ENCODE peak calls at places on chromosomes 7 and 10, in four cellular contexts. F is GM12878, A is K562, H is HCT116. O is an unnamed sample.

GRCh38 chr10:132043861-132044695 is 21.7 kb upstream of the JAKMIP3 start:
- DNase-seq in H (no peak), A (no peak), F (no peak), O (no peak)

GRCh38 chr7:12066004-12066403 is 145.1 kb upstream of the TMEM106B start:
- DNase-seq in F (no peak), H (peak; percentile 86), A (no peak), O (no peak)

GRCh38 chr7:3370068-3370704 is 69.1 kb downstream of the SDK1 start:
- DNase-seq in A (no peak), F (no peak), H (no peak), O (no peak)

GRCh38 chr7:17462059-17462695 is 163.7 kb downstream of the AHR start:
- DNase-seq in A (no peak), F (no peak), H (peak; percentile 7), O (no peak)

GRCh38 chr7:1586827-1587705 is 17.2 kb upstream of the PSMG3 start:
- DNase-seq in A (no peak), H (no peak), F (no peak), O (peak; percentile 97)

GRCh38 chr7:157125376-157126223 is 13.1 kb upstream of the UBE3C start:
- DNase-seq in H (no peak), F (no peak), A (no peak), O (no peak)

GRCh38 chr10:60040003-60040662 is 133.8 kb upstream of the CCDC6 start:
- DNase-seq in H (no peak), A (no peak), F (no peak), O (no peak)

GRCh38 chr7:23338439-23338838 is 39.3 kb downstream of the MALSU1 start:
- DNase-seq in A (no peak), H (no peak), F (no peak), O (no peak)

GRCh38 chr10:86413046-86413728 is 46.6 kb upstream of the GRID1 start:
- DNase-seq in H (no peak), F (peak; percentile 94), A (no peak), O (no peak)

GRCh38 chr10:78781251-78781913 is 287.4 kb upstream of the ZMIZ1 start:
- DNase-seq in H (no peak), A (no peak), F (no peak), O (no peak)

GRCh38 chr10:86821600-86821999 is 65.2 kb downstream of the BMPR1A start:
- DNase-seq in A (peak; percentile 55), F (no peak), H (no peak), O (no peak)

GRCh38 chr10:114908896-114909295 is 29.1 kb upstream of the TRUB1 start:
- DNase-seq in H (no peak), A (no peak), F (no peak), O (no peak)

GRCh38 chr10:101020427-101020826 is 10.5 kb downstream of the PDZD7 start:
- DNase-seq in F (no peak), A (no peak), H (no peak), O (no peak)

GRCh38 chr7:73715648-73716317 is 3.7 kb downstream of the STX1A start:
- DNase-seq in A (peak; percentile 96), H (peak; percentile 93), F (no peak), O (no peak)

GRCh38 chr10:93006435-93007039 is 54.1 kb upstream of the CYP26C1 start:
- DNase-seq in A (peak; percentile 44), H (no peak), F (no peak), O (peak; percentile 30)

GRCh38 chr7:80583901-80584300 is 54.5 kb upstream of the CD36 start:
- DNase-seq in F (no peak), A (no peak), H (no peak), O (no peak)

GRCh38 chr7:45888185-45888992 is at the start of gene IGFBP1:
- DNase-seq in H (no peak), A (no peak), F (no peak), O (peak; percentile 83)

GRCh38 chr7:145986248-145986874 is 130.2 kb upstream of the CNTNAP2 start:
- DNase-seq in A (peak; percentile 38), H (no peak), F (no peak), O (no peak)

GRCh38 chr10:98910048-98910447 is 325.6 kb downstream of the HPSE2 start:
- DNase-seq in F (no peak), A (peak; percentile 93), H (no peak), O (peak; percentile 36)

GRCh38 chr10:132350946-132351345 is 19.0 kb downstream of the LRRC27 start:
- DNase-seq in H (no peak), A (no peak), F (no peak), O (no peak)

GRCh38 chr7:105003275-105003674 is 10.7 kb upstream of the KMT2E start:
- DNase-seq in A (no peak), H (no peak), F (no peak), O (no peak)

GRCh38 chr7:117828831-117829230 is 44.4 kb downstream of the CTTNBP2 start:
- DNase-seq in H (no peak), A (no peak), F (no peak), O (no peak)

GRCh38 chr10:71513896-71514295 is 117.2 kb downstream of the CDH23 start:
- DNase-seq in H (no peak), F (no peak), A (no peak), O (no peak)

GRCh38 chr10:27658788-27659187 is 86.8 kb downstream of the MKX start:
- DNase-seq in F (no peak), H (peak; percentile 36), A (no peak), O (no peak)

GRCh38 chr10:27601937-27602538 is 97.9 kb downstream of the RAB18 start:
- DNase-seq in A (no peak), H (no peak), F (no peak), O (no peak)

GRCh38 chr10:119129721-119130120 is 25.8 kb downstream of the DENND10 start:
- DNase-seq in F (no peak), A (no peak), H (no peak), O (no peak)

GRCh38 chr7:805261-805660 is 27.0 kb upstream of the SUN1 start:
- DNase-seq in H (no peak), F (no peak), A (no peak), O (no peak)

GRCh38 chr10:6669269-6669859 is 89.3 kb upstream of the PRKCQ start:
- DNase-seq in F (no peak), A (peak; percentile 50), H (peak; percentile 44), O (peak; percentile 28)

GRCh38 chr10:22325272-22325947 is 4.5 kb downstream of the BMI1 start:
- DNase-seq in H (no peak), A (peak; percentile 84), F (no peak), O (peak; percentile 92)

GRCh38 chr7:155800301-155800700 is 12.0 kb downstream of the SHH start:
- DNase-seq in H (no peak), F (no peak), A (no peak), O (peak; percentile 41)

GRCh38 chr7:106425017-106425719 is 140.4 kb upstream of the NAMPT start:
- DNase-seq in F (peak; percentile 93), A (peak; percentile 38), H (no peak), O (no peak)

GRCh38 chr7:149669121-149669818 is 104.1 kb downstream of the ZNF467 start:
- DNase-seq in A (peak; percentile 41), F (no peak), H (peak; percentile 51), O (no peak)

GRCh38 chr10:100775346-100775745 is 30.0 kb downstream of the PAX2 start:
- DNase-seq in F (no peak), A (no peak), H (no peak), O (peak; percentile 30)

GRCh38 chr7:8189615-8190014 is 72.4 kb downstream of the ICA1 start:
- DNase-seq in F (no peak), A (no peak), H (no peak), O (no peak)

GRCh38 chr7:12951397-12951801 is 264.0 kb downstream of the ARL4A start:
- DNase-seq in F (no peak), A (peak; percentile 57), H (peak; percentile 18), O (no peak)

GRCh38 chr7:106795171-106795876 is 69.8 kb upstream of the PIK3CG start:
- DNase-seq in F (no peak), A (no peak), H (no peak), O (no peak)

GRCh38 chr7:75688200-75689136 is 50.3 kb downstream of the HIP1 start:
- DNase-seq in F (no peak), H (no peak), A (no peak), O (peak; percentile 50)

DNA sequence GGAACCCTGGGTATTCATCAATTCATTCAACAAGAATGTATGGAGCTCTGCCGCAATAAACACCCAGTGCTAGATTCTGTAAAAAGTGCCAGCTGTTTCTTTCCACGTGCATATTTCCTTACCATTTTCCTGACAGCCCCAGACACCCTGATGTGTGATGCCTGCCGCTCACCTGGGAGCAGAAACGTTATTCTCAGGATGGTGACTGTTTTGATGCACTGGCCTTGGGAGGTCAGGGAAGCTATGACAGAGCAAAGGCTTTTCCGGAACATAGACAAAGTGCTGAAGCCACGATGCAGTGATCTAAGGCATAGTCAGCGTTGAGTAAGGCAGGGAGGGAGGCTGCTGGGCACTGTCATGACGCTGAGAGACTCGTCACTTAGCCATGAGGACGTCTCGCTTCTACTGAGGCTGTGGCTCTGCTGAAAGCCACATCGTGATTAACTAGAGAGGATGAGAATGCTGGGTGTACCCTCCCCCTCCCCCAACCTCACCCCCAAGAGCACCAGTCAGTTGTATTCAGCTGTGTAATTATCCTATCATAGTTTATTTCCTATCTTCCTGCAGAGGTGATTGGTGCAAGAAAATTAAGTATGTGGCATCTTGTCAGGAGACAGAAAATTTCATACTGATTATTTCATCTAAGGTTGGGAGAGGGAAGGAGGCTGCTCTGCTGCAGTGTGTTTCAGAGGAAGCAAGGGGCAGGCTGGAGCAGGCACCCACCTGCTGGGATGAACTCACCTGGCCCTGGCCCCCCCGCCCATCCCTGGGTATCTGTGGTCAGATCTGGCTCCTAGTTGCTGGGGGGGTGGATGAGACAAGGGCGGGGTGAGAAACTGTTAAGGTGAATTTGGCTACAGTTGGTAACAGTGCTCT is 48.8 kb upstream of the SMNDC1 start:
- DNase-seq in H (peak; percentile 73), F (no peak), A (peak; percentile 8), O (no peak)
- TF ChIP-seq MAX in H (no peak), F (no peak), A (no peak), O (peak; percentile 70)

GRCh38 chr7:5523052-5523711 is 99.5 kb upstream of the TNRC18 start:
- DNase-seq in H (no peak), A (no peak), F (no peak), O (no peak)
- TF ChIP-seq MAX in H (no peak), A (no peak), F (no peak), O (no peak)

GRCh38 chr10:8498881-8499280 is 444.4 kb downstream of the GATA3 start:
- DNase-seq in A (no peak), F (no peak), H (no peak), O (no peak)

GRCh38 chr10:8499752-8500390 is 445.4 kb downstream of the GATA3 start:
- DNase-seq in F (no peak), H (no peak), A (no peak), O (no peak)

GRCh38 chr10:8499312-8499711 is 444.8 kb downstream of the GATA3 start:
- DNase-seq in F (no peak), A (no peak), H (no peak), O (no peak)

GRCh38 chr10:8502611-8503010 is 448.1 kb downstream of the GATA3 start:
- DNase-seq in H (no peak), F (no peak), A (no peak), O (no peak)

GRCh38 chr10:8498290-8498689 is 443.8 kb downstream of the GATA3 start:
- DNase-seq in A (no peak), F (no peak), H (no peak), O (no peak)
- TF ChIP-seq MAX in A (no peak), F (no peak), H (no peak), O (no peak)

DNA sequence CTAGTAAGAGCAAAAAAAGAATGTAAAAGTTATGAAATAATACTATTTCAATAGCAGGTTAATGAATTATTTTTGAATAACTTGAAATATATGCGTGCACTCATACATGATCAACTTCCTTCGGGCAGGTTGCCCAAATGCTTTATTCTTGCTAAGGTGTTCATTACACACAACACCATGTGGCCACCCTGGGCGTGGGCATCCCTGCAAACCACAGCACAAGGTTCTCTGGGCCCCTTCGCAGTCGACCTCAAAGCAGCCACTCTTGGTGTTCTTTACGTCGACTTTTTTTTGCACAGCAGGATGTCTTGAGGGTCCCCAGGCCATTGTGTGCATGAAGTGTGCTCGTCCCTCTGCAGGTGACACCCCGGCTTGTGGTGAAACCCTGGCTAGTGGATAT is 300.7 kb upstream of the PITRM1 start:
- DNase-seq in F (no peak), A (no peak), H (no peak), O (no peak)
- TF ChIP-seq MAX in F (no peak), A (no peak), H (no peak), O (no peak)

O was measured in SK-N-SH.